ENCODE peak calls at places on chromosome 20, in four cellular contexts. S is HepG2, B is K562, J is HCT116. W is an unnamed sample.

GRCh38 chr20:1934578-1935573 is 39.7 kb downstream of the SIRPA start:
- DNase-seq in S (no peak), B (no peak), J (no peak), W (no peak)

GRCh38 chr20:50957798-50958732 is at the start of gene DPM1:
- DNase-seq in S (peak; percentile 71), B (peak; percentile 77), J (no peak), W (peak; percentile 93)

GRCh38 chr20:16477632-16478031 is 95.6 kb downstream of the KIF16B start:
- DNase-seq in S (peak; percentile 60), B (no peak), J (no peak), W (no peak)

GRCh38 chr20:57161478-57162194 is 104.8 kb downstream of the BMP7 start:
- DNase-seq in S (no peak), B (no peak), J (no peak), W (no peak)

GRCh38 chr20:44979090-44979621 is 12.8 kb downstream of the STK4 start:
- DNase-seq in S (no peak), B (no peak), J (no peak), W (no peak)

GRCh38 chr20:53871541-53871940 is 198.9 kb downstream of the BCAS1 start:
- DNase-seq in S (no peak), B (no peak), J (no peak), W (no peak)

GRCh38 chr20:39849664-39850063 is 839.4 kb downstream of the MAFB start:
- DNase-seq in S (no peak), B (no peak), J (no peak), W (no peak)

GRCh38 chr20:37734228-37734980 is 40.6 kb downstream of the CTNNBL1 start:
- DNase-seq in S (no peak), B (no peak), J (no peak), W (no peak)

GRCh38 chr20:41089555-41089954 is 47.8 kb upstream of the PLCG1 start:
- DNase-seq in S (no peak), B (no peak), J (no peak), W (no peak)

GRCh38 chr20:47108994-47109393 is 214.4 kb downstream of the EYA2 start:
- DNase-seq in S (no peak), B (no peak), J (no peak), W (no peak)

GRCh38 chr20:57394087-57395082 is 3.2 kb downstream of the RBM38 start:
- DNase-seq in S (no peak), B (no peak), J (no peak), W (no peak)

DNA sequence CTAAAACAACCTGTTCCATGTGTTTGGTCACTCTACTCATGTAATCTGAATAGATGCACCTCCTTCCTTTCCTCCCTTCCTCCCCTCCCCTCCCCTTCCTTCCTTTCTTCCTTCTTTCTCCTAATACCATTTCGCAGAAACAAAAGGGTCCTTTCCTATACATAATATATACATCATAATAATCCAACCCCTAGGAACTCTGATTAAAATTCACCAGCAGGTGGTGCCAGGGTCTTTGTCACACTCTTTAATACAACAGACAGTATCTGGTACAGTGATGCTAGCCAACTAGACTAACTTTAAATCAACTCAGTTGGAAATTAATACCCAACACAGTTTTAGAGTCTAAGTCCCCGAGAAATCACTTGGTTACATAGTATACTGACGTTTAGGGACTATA is 181.2 kb upstream of the SHLD1 start:
- DNase-seq in S (peak; percentile 71), B (peak; percentile 18), J (peak; percentile 28), W (peak; percentile 22)
- H3K36me3 ChIP-seq in S (peaks cover 17% of the 10 kb centered on the region), B (peaks cover 77% of the 10 kb centered on the region), J (peaks cover 24% of the 10 kb centered on the region), W (peaks cover 16% of the 10 kb centered on the region)

GRCh38 chr20:25223179-25223661 is 24.7 kb upstream of the PYGB start:
- DNase-seq in S (peak; percentile 91), B (peak; percentile 39), J (peak; percentile 76), W (peak; percentile 78)
- TF ChIP-seq TCF7L2 in S (no peak), B (no peak), J (no peak), W (no peak)

GRCh38 chr20:4812216-4812615 is 90.5 kb downstream of the PRND start:
- DNase-seq in S (no peak), B (no peak), J (no peak), W (no peak)

GRCh38 chr20:4812641-4813075 is 90.9 kb downstream of the PRND start:
- DNase-seq in S (no peak), B (no peak), J (no peak), W (no peak)

GRCh38 chr20:4811661-4812181 is 90.0 kb downstream of the PRND start:
- DNase-seq in S (no peak), B (no peak), J (no peak), W (no peak)

GRCh38 chr20:4810446-4811019 is 88.8 kb downstream of the PRND start:
- DNase-seq in S (no peak), B (no peak), J (no peak), W (no peak)

DNA sequence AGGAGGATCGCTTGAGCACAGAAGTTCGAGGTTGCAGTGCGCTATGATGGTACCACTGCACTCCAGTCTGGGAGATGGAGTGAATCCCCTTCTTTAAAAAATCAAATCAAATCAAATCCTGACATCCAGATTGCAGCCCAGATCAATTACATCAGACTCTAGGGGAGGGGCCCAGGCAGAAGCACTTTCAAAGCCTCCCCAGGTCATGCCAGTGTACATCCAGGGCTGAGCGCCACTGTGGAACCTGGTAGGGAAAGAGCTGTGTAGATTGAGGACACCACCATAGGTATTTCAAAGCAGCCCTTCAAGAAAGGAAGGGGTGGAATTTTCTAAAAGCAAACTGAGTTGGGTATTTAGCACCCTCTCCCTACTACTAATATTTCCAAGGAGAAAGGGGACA is 89.5 kb downstream of the PRND start:
- DNase-seq in S (no peak), B (no peak), J (no peak), W (no peak)
- H3K4me1 ChIP-seq in S (no peaks in the 10 kb centered on the region), B (no peaks in the 10 kb centered on the region), J (no peaks in the 10 kb centered on the region), W (no peaks in the 10 kb centered on the region)

DNA sequence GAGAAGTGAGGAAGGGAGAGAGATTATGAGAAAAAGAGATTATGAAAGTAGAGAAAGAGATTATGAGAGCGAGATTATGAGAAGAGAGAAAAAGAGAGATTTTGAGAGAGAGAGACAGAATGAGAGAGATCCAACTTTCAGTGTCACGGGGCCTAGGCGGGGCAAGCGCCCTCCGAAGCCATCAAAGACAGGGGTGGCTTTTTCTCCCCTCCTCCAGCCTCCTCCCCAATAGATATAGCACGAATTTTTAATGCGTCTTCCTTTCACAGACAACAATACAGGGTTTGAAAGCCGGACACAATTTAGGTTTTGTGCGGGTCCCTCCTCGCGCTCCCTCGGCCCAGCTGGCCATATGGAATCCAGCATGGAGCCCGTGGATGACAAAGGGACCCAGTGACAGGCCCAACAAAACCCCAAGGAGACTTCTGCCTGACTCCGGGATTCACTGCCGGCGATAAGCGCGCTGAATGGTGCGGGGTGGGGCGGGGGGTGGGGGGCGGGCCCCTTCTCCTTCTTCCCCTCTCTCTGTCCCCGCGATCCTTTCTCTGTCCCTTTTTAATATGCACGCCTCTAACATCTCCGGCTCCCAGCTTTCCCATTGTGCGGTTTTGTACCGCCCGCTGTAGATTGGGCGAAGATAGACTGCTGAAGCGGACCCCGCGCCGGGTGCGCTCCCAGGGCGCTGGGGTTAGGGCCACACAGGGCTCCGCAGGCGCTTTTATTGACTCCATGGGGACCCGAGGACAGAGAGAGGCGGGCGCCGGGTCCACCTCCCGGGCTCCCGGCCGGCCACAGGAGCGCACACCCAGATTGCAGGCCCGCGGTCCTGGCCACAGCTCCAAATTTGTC is 5.4 kb downstream of the NKX2-2 start:
- DNase-seq in S (no peak), B (no peak), J (no peak), W (no peak)
- H3K36me3 ChIP-seq in S (no peaks in the 10 kb centered on the region), B (no peaks in the 10 kb centered on the region), J (no peaks in the 10 kb centered on the region), W (no peaks in the 10 kb centered on the region)

GRCh38 chr20:34216382-34216742 is 24.9 kb upstream of the ASIP start:
- DNase-seq in S (no peak), B (no peak), J (no peak), W (no peak)
- TF ChIP-seq TCF7L2 in S (no peak), B (no peak), J (no peak), W (no peak)